ENCODE peak calls at places on chromosomes 1 and 21, in four cellular contexts. H, C, T and A are unnamed samples.
A peak's percentile ranks its signal among the peaks of the same experiment; 100 is the strongest.

GRCh38 chr1:172719066-172719627 is 60.2 kb downstream of the FASLG start:
- DNase-seq in H (no peak), C (no peak), T (no peak), A (no peak)

GRCh38 chr1:1471389-1472045 is at the start of gene ATAD3B:
- DNase-seq in T (peak; percentile 98), C (peak; percentile 87), H (peak; percentile 67), A (no peak)

GRCh38 chr1:27005648-27006496 is 6.8 kb downstream of the TENT5B start:
- DNase-seq in T (no peak), H (no peak), C (no peak), A (no peak)

GRCh38 chr1:229059671-229060079 is 211.2 kb upstream of the RAB4A start:
- DNase-seq in T (peak; percentile 61), H (no peak), C (no peak), A (no peak)

GRCh38 chr1:9247894-9248293 is 13.3 kb downstream of the H6PD start:
- DNase-seq in H (no peak), T (no peak), C (no peak), A (no peak)

GRCh38 chr1:100883963-100884362 is 10.7 kb downstream of the EXTL2 start:
- DNase-seq in T (no peak), C (peak; percentile 28), H (no peak), A (peak; percentile 44)

GRCh38 chr1:41521766-41522165 is 37.3 kb upstream of the EDN2 start:
- DNase-seq in C (no peak), H (no peak), T (no peak), A (no peak)

GRCh38 chr1:32394890-32395415 is 712 bp upstream of the BSDC1 start:
- DNase-seq in T (no peak), C (peak; percentile 56), H (no peak), A (no peak)

GRCh38 chr1:153428790-153429189 is 12.5 kb downstream of the S100A7A start:
- DNase-seq in C (no peak), T (no peak), H (no peak), A (no peak)

DNA sequence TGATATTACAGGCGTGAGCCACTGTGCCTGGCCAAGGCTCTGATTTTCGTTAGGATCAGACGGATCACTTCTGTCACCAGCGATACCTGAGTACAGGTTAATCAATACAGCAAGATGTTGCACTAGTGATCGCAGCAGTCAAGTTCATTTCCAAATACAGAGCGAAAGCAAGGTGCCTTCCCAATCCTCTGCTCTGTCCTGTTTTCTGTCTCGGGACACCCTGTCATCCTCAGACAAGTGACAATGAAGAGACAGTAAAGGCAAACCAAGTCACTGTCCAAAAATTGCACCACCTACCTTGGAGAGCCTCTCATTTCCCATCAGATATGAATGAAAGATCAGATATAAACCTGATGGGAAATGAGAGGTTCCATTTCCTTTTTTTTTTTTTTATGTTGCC is 5.6 kb upstream of the CLDN14 start:
- DNase-seq in C (no peak), H (no peak), T (no peak), A (no peak)
- TF ChIP-seq PBX3 in C (no peak), H (no peak), T (no peak), A (no peak)

GRCh38 chr1:181508486-181509165 is 25.3 kb downstream of the CACNA1E start:
- DNase-seq in H (peak; percentile 69), T (no peak), C (no peak), A (no peak)
- TF ChIP-seq PBX3 in H (no peak), T (no peak), C (no peak), A (no peak)

DNA sequence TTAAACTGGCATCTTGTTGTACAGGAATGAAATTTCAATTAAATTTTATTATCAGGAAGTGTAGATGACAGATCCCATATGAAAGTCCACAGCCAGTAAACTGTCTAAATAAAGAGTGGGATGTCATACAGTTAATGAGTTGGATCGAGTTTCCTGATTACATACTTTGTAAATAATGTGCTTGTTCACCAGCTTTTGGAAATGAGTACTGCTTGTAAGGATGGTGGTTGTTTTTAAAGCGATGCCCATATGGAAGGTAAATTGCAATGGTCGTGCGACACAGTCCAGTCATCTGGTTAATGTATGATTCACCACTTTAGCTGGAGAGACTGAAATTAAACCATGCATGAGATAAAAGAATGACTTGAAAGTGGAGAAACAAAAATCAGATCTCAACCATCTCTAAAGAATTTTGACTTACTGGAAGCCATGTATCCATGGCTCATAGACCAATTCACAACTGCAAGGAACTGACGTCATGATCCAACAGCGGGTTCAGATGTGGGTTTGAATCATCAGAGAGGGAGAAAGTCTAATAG is 48.8 kb downstream of the MAP10 start:
- DNase-seq in C (no peak), T (no peak), H (no peak), A (no peak)
- TF ChIP-seq PBX3 in C (no peak), T (no peak), H (no peak), A (no peak)

GRCh38 chr1:200213392-200213791 is 185.9 kb downstream of the NR5A2 start:
- DNase-seq in C (no peak), T (no peak), H (no peak), A (no peak)

GRCh38 chr1:200206340-200206739 is 178.8 kb downstream of the NR5A2 start:
- DNase-seq in T (no peak), H (no peak), C (no peak), A (peak; percentile 43)

GRCh38 chr1:200211157-200211556 is 183.6 kb downstream of the NR5A2 start:
- DNase-seq in C (no peak), H (no peak), T (no peak), A (no peak)

GRCh38 chr1:200206761-200207160 is 179.3 kb downstream of the NR5A2 start:
- DNase-seq in T (no peak), C (no peak), H (no peak), A (no peak)

DNA sequence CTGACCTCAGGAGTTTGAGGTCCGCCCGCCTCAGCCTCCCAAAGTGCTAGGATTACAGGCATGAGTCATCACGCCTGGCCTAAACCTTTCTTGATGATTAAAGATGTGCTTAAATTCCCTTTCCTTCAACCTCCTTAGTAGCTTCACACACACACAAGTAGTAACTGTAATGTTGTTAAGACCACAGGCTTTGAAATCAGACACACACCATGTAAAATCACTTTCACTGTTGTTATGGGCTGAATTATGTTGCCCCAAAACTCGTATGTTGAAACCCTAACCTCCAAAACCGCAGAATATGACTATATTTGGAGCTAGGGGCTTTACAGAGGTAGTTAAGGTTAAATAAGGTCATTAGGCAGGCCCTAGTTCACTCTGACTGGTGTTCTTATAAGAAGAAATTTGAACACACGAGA is 180.2 kb downstream of the NR5A2 start:
- DNase-seq in T (no peak), H (peak; percentile 77), C (no peak), A (no peak)
- TF ChIP-seq PBX3 in T (no peak), H (no peak), C (no peak), A (no peak)

GRCh38 chr1:107604823-107605222 is 360.2 kb downstream of the VAV3 start:
- DNase-seq in T (no peak), H (no peak), C (no peak), A (no peak)

GRCh38 chr1:107594541-107594940 is 370.4 kb downstream of the VAV3 start:
- DNase-seq in C (no peak), H (no peak), T (no peak), A (no peak)

GRCh38 chr1:107593436-107594209 is 371.4 kb downstream of the VAV3 start:
- DNase-seq in T (no peak), C (no peak), H (no peak), A (no peak)

GRCh38 chr1:107597290-107597689 is 367.7 kb downstream of the VAV3 start:
- DNase-seq in C (peak; percentile 91), T (no peak), H (no peak), A (no peak)

GRCh38 chr1:107599220-107599619 is 365.8 kb downstream of the VAV3 start:
- DNase-seq in C (peak; percentile 18), H (no peak), T (no peak), A (no peak)
- TF ChIP-seq PBX3 in C (no peak), H (no peak), T (no peak), A (no peak)

GRCh38 chr1:207309775-207310273 is 11.7 kb upstream of the CD55 start:
- DNase-seq in T (no peak), C (peak; percentile 39), H (no peak), A (peak; percentile 78)
- TF ChIP-seq PBX3 in T (peak; percentile 27), C (no peak), H (no peak), A (peak; percentile 32)

GRCh38 chr1:240337795-240338194 is 246.1 kb downstream of the FMN2 start:
- DNase-seq in C (no peak), T (peak; percentile 5), H (no peak), A (no peak)
- TF ChIP-seq PBX3 in C (no peak), T (peak; percentile 92), H (no peak), A (no peak)

DNA sequence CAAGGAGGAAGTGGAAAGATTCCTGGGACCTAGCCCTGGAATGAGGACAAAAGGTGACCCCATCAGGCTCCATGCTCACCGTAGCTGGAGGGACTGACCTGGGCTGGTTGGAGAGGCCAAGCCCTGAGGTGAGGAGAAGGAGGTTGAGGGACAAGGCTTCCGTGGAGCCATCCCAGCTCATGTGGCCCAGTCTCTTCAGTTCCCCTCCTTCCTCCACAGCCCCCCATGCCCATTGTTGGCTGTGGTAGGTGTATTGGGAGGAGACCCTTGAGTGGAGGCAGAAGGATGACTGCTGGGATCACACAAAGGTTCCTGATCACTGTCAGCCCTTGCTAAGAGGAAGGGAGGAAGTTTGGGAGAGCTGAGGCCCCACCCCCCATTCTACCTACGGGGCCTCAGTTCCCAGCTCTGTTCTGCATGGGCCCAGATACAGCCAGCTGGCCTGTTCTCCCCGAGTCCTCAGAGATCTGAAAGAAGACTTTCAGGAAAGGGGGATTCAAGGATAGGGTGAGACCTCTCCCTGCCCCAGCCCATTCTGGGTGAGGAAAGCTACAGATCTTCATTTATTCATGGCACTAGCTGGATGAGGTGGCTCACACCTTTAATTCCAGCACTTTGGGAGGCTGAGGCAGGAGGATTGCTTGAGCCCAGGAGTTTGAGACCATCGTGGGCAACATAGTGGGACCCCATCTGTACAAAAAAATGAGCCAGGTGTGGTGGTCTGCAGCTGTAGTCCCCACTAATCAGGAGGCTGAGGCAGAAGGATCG is 17.3 kb downstream of the RHBG start:
- DNase-seq in T (no peak), H (no peak), C (no peak), A (no peak)
- TF ChIP-seq PBX3 in T (no peak), H (no peak), C (no peak), A (no peak)